ENCODE peak calls at places on chromosomes 11 and 22, in nine cellular contexts. W is endothelial cell of umbilical vein, P is HCT116, L is sigmoid colon, B is prostate gland, R is GM12892, F is stomach, M is H1, A is spleen. N is an unnamed sample.

GRCh38 chr22:45008853-45009751 is 703 bp downstream of the PHF21B start:
- DNase-seq in P (no peak), W (no peak), L (no peak), A (no peak), M (no peak), F (no peak), R (no peak), B (no peak), N (no peak)

GRCh38 chr11:130162733-130163132 is 3.2 kb downstream of the ST14 start:
- DNase-seq in A (no peak), W (no peak), P (no peak), L (no peak), F (no peak), B (no peak), M (no peak), R (no peak), N (no peak)

GRCh38 chr11:11578542-11578941 is 43.3 kb downstream of the GALNT18 start:
- DNase-seq in L (no peak), W (no peak), A (no peak), F (no peak), M (no peak), B (no peak), P (no peak), R (no peak), N (no peak)

GRCh38 chr11:77311701-77312100 is 10.2 kb upstream of the GDPD4 start:
- DNase-seq in L (no peak), R (no peak), M (no peak), P (no peak), F (no peak), B (no peak), W (no peak), A (no peak), N (no peak)

GRCh38 chr11:93526691-93527583 is 16.3 kb downstream of the SMCO4 start:
- DNase-seq in M (no peak), F (no peak), R (no peak), B (no peak), W (no peak), L (no peak), P (no peak), A (no peak), N (no peak)

GRCh38 chr11:60059052-60059451 is 2.6 kb downstream of the MS4A3 start:
- DNase-seq in L (no peak), B (no peak), P (no peak), W (peak; percentile 45), A (no peak), R (no peak), F (no peak), M (no peak), N (no peak)

GRCh38 chr11:1041149-1041467 is 4.6 kb upstream of the MUC6 start:
- DNase-seq in M (no peak), W (no peak), B (no peak), P (no peak), A (peak; percentile 65), F (no peak), L (no peak), R (no peak), N (no peak)

GRCh38 chr22:23519442-23520177 is 60.5 kb downstream of the IGLL1 start:
- DNase-seq in B (no peak), R (no peak), F (no peak), P (no peak), W (no peak), A (peak; percentile 66), M (no peak), L (no peak), N (no peak)

GRCh38 chr22:45101828-45102227 is 61.9 kb upstream of the NUP50 start:
- DNase-seq in F (peak; percentile 53), M (no peak), P (no peak), A (peak; percentile 79), R (no peak), B (peak; percentile 59), L (peak; percentile 78), W (peak; percentile 30), N (no peak)

GRCh38 chr22:30320021-30320556 is 6.7 kb downstream of the TBC1D10A start:
- DNase-seq in M (no peak), P (no peak), L (no peak), F (no peak), A (no peak), W (no peak), R (no peak), B (no peak), N (no peak)

GRCh38 chr22:39496131-39496838 is 5.8 kb upstream of the MIEF1 start:
- DNase-seq in B (peak; percentile 56), F (peak; percentile 83), R (no peak), M (peak; percentile 76), P (peak; percentile 56), A (peak; percentile 89), W (peak; percentile 60), L (peak; percentile 84), N (no peak)

GRCh38 chr11:71336176-71336995 is 84.0 kb upstream of the SHANK2 start:
- DNase-seq in M (no peak), P (no peak), B (no peak), F (peak; percentile 19), W (no peak), R (no peak), L (no peak), A (peak; percentile 46), N (no peak)

GRCh38 chr11:44789466-44789865 is 62.7 kb downstream of the TSPAN18 start:
- DNase-seq in A (no peak), R (no peak), M (no peak), L (no peak), F (no peak), B (no peak), W (peak; percentile 28), P (no peak), N (no peak)

GRCh38 chr22:37222440-37222971 is 10.2 kb upstream of the SSTR3 start:
- DNase-seq in F (no peak), A (peak; percentile 91), B (no peak), P (no peak), M (no peak), R (no peak), L (no peak), W (no peak), N (no peak)

GRCh38 chr11:17529814-17530162 is 14.4 kb downstream of the USH1C start:
- DNase-seq in B (no peak), P (no peak), F (no peak), M (no peak), L (no peak), A (no peak), W (no peak), R (no peak), N (no peak)

DNA sequence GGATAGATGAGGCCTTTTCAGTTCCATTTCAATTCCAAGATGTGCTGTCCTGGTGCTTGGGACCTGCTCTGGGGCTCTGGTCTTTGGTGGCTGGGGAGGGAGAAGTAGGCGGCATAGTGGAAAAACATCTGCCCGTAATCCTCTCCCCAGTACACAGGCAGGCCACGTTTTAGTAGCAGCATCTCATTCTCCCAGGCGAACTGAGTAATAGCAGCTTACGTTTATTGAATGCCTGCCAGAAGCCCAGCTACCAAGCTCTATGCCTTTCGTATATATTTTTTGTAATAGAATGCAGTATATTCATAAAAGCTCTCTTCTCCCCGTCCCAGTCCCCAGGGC is 11.4 kb downstream of the ACO2 start:
- DNase-seq in P (no peak), L (no peak), B (no peak), R (no peak), A (no peak), W (no peak), F (no peak), M (no peak), N (no peak)
- TF ChIP-seq POLR2AphosphoS5 in P (no peak), L (no peak), B (no peak), R (no peak), A (no peak), W (no peak), F (no peak), M (no peak), N (no peak)

GRCh38 chr11:114367244-114367957 is 32.9 kb downstream of the C11orf71 start:
- DNase-seq in R (no peak), M (no peak), A (no peak), L (no peak), F (no peak), P (no peak), B (no peak), W (no peak), N (no peak)

GRCh38 chr11:114362958-114363357 is 37.4 kb downstream of the C11orf71 start:
- DNase-seq in B (no peak), R (no peak), P (no peak), M (no peak), A (no peak), W (no peak), L (no peak), F (no peak), N (no peak)

GRCh38 chr11:114368918-114369680 is 31.2 kb downstream of the C11orf71 start:
- DNase-seq in B (peak; percentile 8), L (no peak), P (no peak), W (no peak), A (no peak), F (no peak), R (no peak), M (no peak), N (no peak)

DNA sequence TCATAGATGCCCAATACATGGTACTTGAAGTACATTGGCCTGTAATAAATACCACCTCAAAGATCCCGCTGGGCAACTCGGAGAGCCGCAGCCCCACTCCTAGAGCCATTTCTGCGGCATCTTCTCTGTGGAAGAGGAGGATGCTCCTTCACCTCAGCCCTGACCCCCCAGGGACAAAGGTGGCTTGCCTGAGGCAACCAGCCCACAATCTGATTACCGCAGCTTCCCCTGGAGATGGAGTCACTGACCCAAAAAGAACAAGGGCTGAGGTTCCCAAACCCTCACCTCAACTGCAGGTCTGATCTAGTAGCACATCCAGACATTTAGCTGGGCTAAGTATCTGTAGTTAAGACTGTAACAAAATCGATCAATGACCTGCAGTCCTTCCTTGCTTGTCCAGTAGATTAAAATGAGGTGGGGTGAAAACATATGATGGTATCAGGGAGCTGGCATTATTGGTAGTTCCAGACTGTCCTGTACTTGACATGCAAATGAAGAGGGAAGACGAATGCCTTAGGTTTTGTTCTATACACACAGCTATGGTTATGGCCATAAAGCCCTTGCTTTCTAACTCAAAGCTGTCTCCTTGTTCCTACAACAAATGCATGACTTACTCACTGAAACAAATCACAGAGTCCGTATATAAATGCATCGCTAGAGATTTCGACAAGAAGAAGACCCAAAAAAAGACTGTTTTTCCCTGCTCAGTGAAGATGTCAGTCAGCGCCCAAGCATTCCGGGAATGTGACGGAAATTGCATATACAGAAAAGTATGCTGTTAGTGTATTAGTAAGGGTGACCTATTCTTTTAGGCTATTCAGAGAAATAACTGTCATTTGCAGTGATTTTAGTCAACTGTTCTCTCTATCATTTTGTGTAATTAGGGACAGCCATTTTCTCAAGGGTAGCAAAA is 33.7 kb downstream of the C11orf71 start:
- DNase-seq in L (no peak), R (no peak), F (no peak), M (no peak), W (peak; percentile 51), A (no peak), P (no peak), B (no peak), N (no peak)
- TF ChIP-seq POLR2A in L (no peak), R (no peak), F (no peak), M (no peak), W (no peak), A (no peak), P (no peak), B (no peak), N (no peak)

GRCh38 chr11:119680899-119681370 is 48.1 kb downstream of the NECTIN1 start:
- DNase-seq in B (peak; percentile 67), R (no peak), M (no peak), F (peak; percentile 66), W (no peak), L (no peak), A (no peak), P (no peak), N (no peak)
- TF ChIP-seq POLR2AphosphoS5 in B (peak; percentile 32), R (no peak), M (no peak), F (no peak), W (no peak), L (no peak), A (no peak), P (no peak), N (no peak)

GRCh38 chr11:36289226-36289852 is at the start of gene COMMD9:
- DNase-seq in L (peak; percentile 97), W (peak; percentile 93), A (peak; percentile 99), F (peak; percentile 95), R (peak; percentile 81), M (peak; percentile 93), P (peak; percentile 88), B (peak; percentile 95), N (peak; percentile 80)
- TF ChIP-seq POLR2A in L (no peak), W (peak; percentile 77), A (no peak), F (no peak), R (peak; percentile 82), M (peak; percentile 50), P (no peak), B (peak; percentile 31), N (peak; percentile 82)

N was measured in GM12891.